ENCODE peak calls at places on chromosomes 5 and 9, in four cellular contexts. I is stimulated activated CD4-positive, alpha-beta T cell treated with anti-CD3 and anti-CD28 coated beads, Interleukin-15, amount 100 ng/mL, for 1 hour; K is NCI-H460; S is lower leg skin. L is an unnamed sample.

GRCh38 chr5:146248536-146248935 is 45.1 kb downstream of the RBM27 start:
- DNase-seq in I (no peak), K (no peak), S (no peak), L (no peak)

GRCh38 chr9:72997387-72997995 is 44.6 kb upstream of the ALDH1A1 start:
- DNase-seq in K (no peak), I (no peak), S (no peak), L (no peak)

GRCh38 chr5:10400834-10401233 is 40.8 kb upstream of the ROPN1L start:
- DNase-seq in S (no peak), I (no peak), K (no peak), L (no peak)

GRCh38 chr9:133359420-133360175 is 3.2 kb downstream of the SURF2 start:
- DNase-seq in I (no peak), K (no peak), S (no peak), L (no peak)

GRCh38 chr9:134698587-134699342 is 57.2 kb downstream of the COL5A1 start:
- DNase-seq in I (peak; percentile 26), S (no peak), K (peak; percentile 63), L (peak; percentile 42)

GRCh38 chr5:92320446-92320845 is 937.3 kb upstream of the ARRDC3 start:
- DNase-seq in S (no peak), K (no peak), I (no peak), L (no peak)

GRCh38 chr5:134133213-134133994 is 18.9 kb downstream of the TCF7 start:
- DNase-seq in I (no peak), K (no peak), S (no peak), L (no peak)

GRCh38 chr5:67481362-67481761 is 284.8 kb upstream of the CD180 start:
- DNase-seq in S (no peak), I (no peak), K (no peak), L (no peak)

GRCh38 chr9:95645992-95646391 is 129.2 kb upstream of the PTCH1 start:
- DNase-seq in I (no peak), K (no peak), S (no peak), L (no peak)

GRCh38 chr9:4005896-4006295 is 294.0 kb downstream of the GLIS3 start:
- DNase-seq in K (no peak), S (no peak), I (no peak), L (no peak)

GRCh38 chr9:137397675-137398423 is 25.1 kb downstream of the EXD3 start:
- DNase-seq in I (no peak), S (no peak), K (no peak), L (no peak)

GRCh38 chr5:140648132-140648432 is 453 bp downstream of the IK start:
- DNase-seq in S (no peak), K (no peak), I (no peak), L (no peak)

GRCh38 chr5:173342813-173343435 is 14.7 kb upstream of the STC2 start:
- DNase-seq in K (no peak), S (no peak), I (no peak), L (no peak)

GRCh38 chr5:74934949-74935751 is 69.0 kb upstream of the FAM169A start:
- DNase-seq in S (no peak), K (no peak), I (no peak), L (no peak)

GRCh38 chr5:170907758-170908157 is 45.9 kb downstream of the RANBP17 start:
- DNase-seq in K (no peak), I (no peak), S (no peak), L (no peak)

GRCh38 chr5:15683332-15683731 is 183.4 kb downstream of the FBXL7 start:
- DNase-seq in S (no peak), K (peak; percentile 8), I (no peak), L (no peak)

GRCh38 chr9:34962530-34962929 is 4.4 kb downstream of the PHF24 start:
- DNase-seq in K (no peak), I (no peak), S (no peak), L (no peak)

GRCh38 chr9:120413121-120414048 is 166.6 kb downstream of the CDK5RAP2 start:
- DNase-seq in S (no peak), I (no peak), K (no peak), L (peak; percentile 96)

GRCh38 chr9:89988458-89988857 is 383.6 kb downstream of the GADD45G start:
- DNase-seq in K (no peak), I (no peak), S (no peak), L (no peak)

GRCh38 chr9:79658926-79659325 is 87.2 kb downstream of the TLE4 start:
- DNase-seq in S (no peak), K (no peak), I (no peak), L (no peak)

GRCh38 chr5:122401991-122402710 is 90.1 kb downstream of the SNCAIP start:
- DNase-seq in S (no peak), K (no peak), I (no peak), L (peak; percentile 67)